ENCODE peak calls at places on chromosome 3, in four cellular contexts. One of them, this sample, is unnamed.

GRCh38 chr3:11835028-11835639 is 11.6 kb downstream of the TAMM41 start:
- DNase-seq in HCT116: no peak
- DNase-seq in HepG2: no peak
- DNase-seq in K562: peak
- DNase-seq in this sample: no peak

GRCh38 chr3:184180165-184180564 is 5.5 kb downstream of the AP2M1 start:
- DNase-seq in HCT116: no peak
- DNase-seq in HepG2: no peak
- DNase-seq in K562: no peak
- DNase-seq in this sample: no peak

GRCh38 chr3:120452816-120453215 is 2.0 kb upstream of the FSTL1 start:
- DNase-seq in HCT116: no peak
- DNase-seq in HepG2: no peak
- DNase-seq in K562: no peak
- DNase-seq in this sample: no peak

GRCh38 chr3:69669070-69669469 is 70.2 kb upstream of the MITF start:
- DNase-seq in HCT116: no peak
- DNase-seq in HepG2: no peak
- DNase-seq in K562: no peak
- DNase-seq in this sample: no peak

GRCh38 chr3:178618197-178618596 is 82.0 kb downstream of the KCNMB2 start:
- DNase-seq in HCT116: no peak
- DNase-seq in HepG2: no peak
- DNase-seq in K562: no peak
- DNase-seq in this sample: no peak

GRCh38 chr3:79032686-79033318 is 735.0 kb downstream of the ROBO1 start:
- DNase-seq in HCT116: no peak
- DNase-seq in HepG2: peak
- DNase-seq in K562: peak
- DNase-seq in this sample: no peak

GRCh38 chr3:98573231-98573728 is 20.1 kb downstream of the CPOX start:
- DNase-seq in HCT116: no peak
- DNase-seq in HepG2: no peak
- DNase-seq in K562: no peak
- DNase-seq in this sample: no peak

GRCh38 chr3:100603449-100603848 is 6.0 kb upstream of the ADGRG7 start:
- DNase-seq in HCT116: peak
- DNase-seq in HepG2: peak
- DNase-seq in K562: no peak
- DNase-seq in this sample: no peak

GRCh38 chr3:42964286-42964685 is 14.8 kb upstream of the GASK1A start:
- DNase-seq in HCT116: no peak
- DNase-seq in HepG2: no peak
- DNase-seq in K562: no peak
- DNase-seq in this sample: no peak

GRCh38 chr3:168248383-168249047 is 152.8 kb upstream of the GOLIM4 start:
- DNase-seq in HCT116: no peak
- DNase-seq in HepG2: no peak
- DNase-seq in K562: no peak
- DNase-seq in this sample: no peak

GRCh38 chr3:134311265-134311664 is 60.6 kb upstream of the RYK start:
- DNase-seq in HCT116: no peak
- DNase-seq in HepG2: no peak
- DNase-seq in K562: no peak
- DNase-seq in this sample: no peak

GRCh38 chr3:56055616-56056350 is 412.5 kb downstream of the ERC2 start:
- DNase-seq in HCT116: no peak
- DNase-seq in HepG2: no peak
- DNase-seq in K562: no peak
- DNase-seq in this sample: no peak

GRCh38 chr3:197546307-197547085 is 9.3 kb downstream of the BDH1 start:
- DNase-seq in HCT116: no peak
- DNase-seq in HepG2: no peak
- DNase-seq in K562: no peak
- DNase-seq in this sample: no peak

GRCh38 chr3:141602706-141603105 is 115.9 kb downstream of the RASA2 start:
- DNase-seq in HCT116: no peak
- DNase-seq in HepG2: no peak
- DNase-seq in K562: no peak
- DNase-seq in this sample: no peak

GRCh38 chr3:181316481-181316880 is 326.9 kb upstream of the DNAJC19 start:
- DNase-seq in HCT116: no peak
- DNase-seq in HepG2: no peak
- DNase-seq in K562: no peak
- DNase-seq in this sample: no peak

GRCh38 chr3:182671942-182672341 is 121.4 kb upstream of the ATP11B start:
- DNase-seq in HCT116: no peak
- DNase-seq in HepG2: no peak
- DNase-seq in K562: no peak
- DNase-seq in this sample: no peak

GRCh38 chr3:172658344-172659245 is 52.3 kb downstream of the NCEH1 start:
- DNase-seq in HCT116: peak
- DNase-seq in HepG2: peak
- DNase-seq in K562: peak
- DNase-seq in this sample: peak

GRCh38 chr3:191263850-191264249 is 64.8 kb downstream of the OSTN start:
- DNase-seq in HCT116: no peak
- DNase-seq in HepG2: no peak
- DNase-seq in K562: no peak
- DNase-seq in this sample: no peak

GRCh38 chr3:36124118-36124796 is 256.0 kb upstream of the STAC start:
- DNase-seq in HCT116: peak
- DNase-seq in HepG2: peak
- DNase-seq in K562: no peak
- DNase-seq in this sample: peak

GRCh38 chr3:104385421-104385820 is 981.3 kb upstream of the ALCAM start:
- DNase-seq in HCT116: no peak
- DNase-seq in HepG2: no peak
- DNase-seq in K562: no peak
- DNase-seq in this sample: no peak

GRCh38 chr3:148400754-148401153 is 296.9 kb upstream of the AGTR1 start:
- DNase-seq in HCT116: no peak
- DNase-seq in HepG2: no peak
- DNase-seq in K562: no peak
- DNase-seq in this sample: no peak

GRCh38 chr3:94226058-94226457 is 163.2 kb downstream of the NSUN3 start:
- DNase-seq in HCT116: no peak
- DNase-seq in HepG2: no peak
- DNase-seq in K562: no peak
- DNase-seq in this sample: peak

GRCh38 chr3:15099364-15100098 is 583 bp upstream of the RBSN start:
- DNase-seq in HCT116: no peak
- DNase-seq in HepG2: no peak
- DNase-seq in K562: no peak
- DNase-seq in this sample: no peak

GRCh38 chr3:154364849-154365248 is 40.6 kb upstream of the DHX36 start:
- DNase-seq in HCT116: peak
- DNase-seq in HepG2: no peak
- DNase-seq in K562: no peak
- DNase-seq in this sample: no peak

GRCh38 chr3:65605876-65606432 is 432.8 kb downstream of the MAGI1 start:
- DNase-seq in HCT116: no peak
- DNase-seq in HepG2: no peak
- DNase-seq in K562: no peak
- DNase-seq in this sample: no peak

GRCh38 chr3:167493240-167493639 is 19.4 kb upstream of the SERPINI2 start:
- DNase-seq in HCT116: peak
- DNase-seq in HepG2: peak
- DNase-seq in K562: no peak
- DNase-seq in this sample: no peak

GRCh38 chr3:159664011-159664410 is 324.6 kb upstream of the IL12A start:
- DNase-seq in HCT116: no peak
- DNase-seq in HepG2: no peak
- DNase-seq in K562: no peak
- DNase-seq in this sample: no peak

DNA sequence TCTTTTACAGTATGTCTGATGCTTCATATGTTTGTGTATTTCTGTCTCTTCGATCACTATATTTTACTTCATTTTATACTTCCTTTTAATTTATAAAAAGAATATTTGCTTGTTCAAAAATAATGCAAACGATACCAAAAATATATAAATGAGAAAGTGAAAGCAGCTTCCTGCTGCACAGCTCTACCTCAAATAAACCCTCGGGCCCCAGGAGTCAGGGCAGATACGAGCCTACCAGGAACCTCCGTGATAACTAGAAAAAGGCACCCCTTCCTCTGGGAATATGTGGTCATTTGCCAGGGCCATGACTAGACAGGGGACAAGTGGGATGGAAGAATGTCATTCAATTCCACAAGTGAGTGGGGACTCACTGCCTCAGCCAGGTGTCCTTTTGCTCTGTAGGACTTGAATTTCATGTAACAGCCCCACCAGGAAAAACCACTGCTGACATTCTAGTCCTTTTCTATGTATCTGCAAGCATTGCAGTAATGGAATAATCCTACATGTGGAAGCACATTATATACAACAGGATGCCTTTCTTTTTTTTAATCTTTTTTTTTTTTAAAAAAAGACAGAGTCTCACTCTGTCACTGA is 133.3 kb downstream of the SUCLG2 start:
- DNase-seq in HCT116: no peak
- DNase-seq in HepG2: no peak
- DNase-seq in K562: no peak
- DNase-seq in this sample: no peak
- TF ChIP-seq CTCF in HCT116: no peak
- TF ChIP-seq CTCF in HepG2: no peak
- TF ChIP-seq CTCF in K562: no peak
- TF ChIP-seq CTCF in this sample: no peak

GRCh38 chr3:50625131-50625878 is 8.4 kb downstream of the MAPKAPK3 start:
- DNase-seq in HCT116: no peak
- DNase-seq in HepG2: no peak
- DNase-seq in K562: no peak
- DNase-seq in this sample: no peak

GRCh38 chr3:50623840-50624474 is 7.0 kb downstream of the MAPKAPK3 start:
- DNase-seq in HCT116: no peak
- DNase-seq in HepG2: no peak
- DNase-seq in K562: no peak
- DNase-seq in this sample: no peak

GRCh38 chr3:50622881-50623280 is 5.9 kb downstream of the MAPKAPK3 start:
- DNase-seq in HCT116: no peak
- DNase-seq in HepG2: no peak
- DNase-seq in K562: no peak
- DNase-seq in this sample: no peak

GRCh38 chr3:50625879-50626182 is 8.9 kb downstream of the MAPKAPK3 start:
- DNase-seq in HCT116: no peak
- DNase-seq in HepG2: no peak
- DNase-seq in K562: no peak
- DNase-seq in this sample: no peak

DNA sequence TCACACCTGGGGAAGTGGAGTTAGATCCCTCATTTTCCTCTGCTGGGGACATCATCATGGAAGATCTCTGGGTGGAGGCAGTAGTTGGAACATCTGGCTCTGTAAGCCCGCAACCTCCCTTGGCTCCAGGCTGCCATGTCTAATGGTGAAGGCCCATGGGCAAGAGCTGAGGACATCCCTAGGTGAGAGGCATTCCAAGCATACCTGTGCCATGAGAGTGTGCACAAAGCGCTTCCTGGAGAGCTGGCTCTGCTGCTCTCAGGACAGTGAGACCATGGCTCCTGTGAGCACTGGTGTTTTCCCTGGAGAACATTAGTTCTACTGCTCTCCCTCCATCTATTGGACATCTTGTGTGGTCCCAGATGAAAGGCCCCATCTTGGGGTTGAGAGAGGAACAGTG is 7.7 kb downstream of the MAPKAPK3 start:
- DNase-seq in HCT116: no peak
- DNase-seq in HepG2: peak
- DNase-seq in K562: no peak
- DNase-seq in this sample: no peak
- TF ChIP-seq TCF7L2 in HCT116: no peak
- TF ChIP-seq TCF7L2 in HepG2: no peak
- TF ChIP-seq TCF7L2 in K562: no peak
- TF ChIP-seq TCF7L2 in this sample: no peak

GRCh38 chr3:113623827-113624226 is 72.6 kb downstream of the USF3 start:
- DNase-seq in HCT116: no peak
- DNase-seq in HepG2: no peak
- DNase-seq in K562: no peak
- DNase-seq in this sample: no peak

GRCh38 chr3:113626513-113627371 is 69.7 kb downstream of the USF3 start:
- DNase-seq in HCT116: peak
- DNase-seq in HepG2: peak
- DNase-seq in K562: peak
- DNase-seq in this sample: peak

GRCh38 chr3:113620091-113620490 is 76.4 kb downstream of the USF3 start:
- DNase-seq in HCT116: no peak
- DNase-seq in HepG2: no peak
- DNase-seq in K562: no peak
- DNase-seq in this sample: no peak

GRCh38 chr3:113625724-113626348 is 70.6 kb downstream of the USF3 start:
- DNase-seq in HCT116: no peak
- DNase-seq in HepG2: no peak
- DNase-seq in K562: no peak
- DNase-seq in this sample: no peak

DNA sequence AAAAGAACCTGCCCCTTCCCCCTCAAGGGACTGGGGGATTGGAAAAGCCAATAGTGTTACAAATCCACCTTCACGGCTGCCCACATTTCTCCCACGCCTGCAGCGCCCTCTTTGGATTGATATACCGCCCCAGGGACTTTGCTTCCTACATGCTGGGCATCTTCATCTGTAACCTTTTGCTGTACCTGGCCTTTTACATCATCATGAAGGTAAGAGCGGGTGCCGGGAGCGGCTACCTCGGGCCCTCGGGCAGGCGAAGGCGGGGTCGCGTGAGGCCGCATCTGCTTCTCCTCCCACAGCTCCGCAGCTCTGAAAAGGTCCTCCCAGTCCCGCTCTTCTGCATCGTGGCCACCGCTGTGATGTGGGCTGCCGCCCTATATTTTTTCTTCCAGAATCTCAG is 73.1 kb downstream of the USF3 start:
- DNase-seq in HCT116: no peak
- DNase-seq in HepG2: no peak
- DNase-seq in K562: no peak
- DNase-seq in this sample: no peak
- TF ChIP-seq CTCF in HCT116: no peak
- TF ChIP-seq CTCF in HepG2: no peak
- TF ChIP-seq CTCF in K562: peak
- TF ChIP-seq CTCF in this sample: peak

DNA sequence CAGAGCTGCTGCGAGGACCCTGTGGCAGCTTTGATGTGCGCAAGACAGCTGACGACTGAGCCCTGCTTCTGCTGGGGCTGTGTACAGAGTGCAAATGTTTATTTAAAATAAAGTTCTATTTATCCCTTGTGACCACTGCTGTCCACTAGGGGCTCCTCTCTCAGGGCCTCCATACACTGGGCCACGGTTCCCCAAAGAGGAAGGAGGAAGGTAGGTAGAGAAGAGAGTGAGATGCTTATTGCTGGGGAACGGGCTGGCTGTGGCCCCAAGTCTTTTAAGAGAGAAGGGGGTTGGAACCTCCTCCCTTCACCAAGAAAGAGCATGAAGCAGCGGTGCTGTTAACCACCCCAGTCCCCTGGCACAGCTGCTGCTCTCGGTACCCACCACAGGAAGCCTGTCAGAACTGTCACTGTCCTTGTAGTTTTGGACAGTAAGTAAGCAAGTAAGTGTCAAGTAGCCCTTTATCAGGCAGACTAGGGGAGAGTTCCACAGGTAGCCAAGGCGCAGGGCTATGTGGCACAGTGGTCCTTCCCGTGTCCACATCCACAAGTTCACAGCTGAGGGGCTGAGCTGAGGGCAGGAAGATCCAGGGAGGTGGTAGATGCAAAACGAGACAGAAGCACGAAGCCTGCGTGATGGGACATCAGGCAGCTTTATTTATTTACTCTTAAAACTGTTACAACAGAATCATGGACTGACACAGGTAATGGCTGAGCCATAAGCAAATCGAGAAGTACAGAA is 47.3 kb downstream of the DHX30 start:
- DNase-seq in HCT116: no peak
- DNase-seq in HepG2: peak
- DNase-seq in K562: peak
- DNase-seq in this sample: no peak
- TF ChIP-seq TCF7L2 in HCT116: no peak
- TF ChIP-seq TCF7L2 in HepG2: no peak
- TF ChIP-seq TCF7L2 in K562: no peak
- TF ChIP-seq TCF7L2 in this sample: no peak

This sample was measured in Panc1.